ENCODE peak calls at places on chromosomes 4 and X, in seven cellular contexts. G is HFF-Myc, F is psoas muscle, B is tibial artery, Z is cardiac muscle cell, H is adrenal gland, O is brain microvascular endothelial cell. C is an unnamed sample.

GRCh38 chr4:52837716-52838558 is 24.2 kb upstream of the RASL11B start:
- DNase-seq in G (no peak), H (no peak), Z (peak), B (no peak), F (no peak), O (peak), C (peak)

GRCh38 chrX:44332437-44332836 is 11.0 kb downstream of the EFHC2 start:
- DNase-seq in F (no peak), G (no peak), B (no peak), Z (no peak), O (no peak), H (no peak), C (no peak)

GRCh38 chr4:144562019-144562740 is 83.8 kb upstream of the HHIP start:
- DNase-seq in O (no peak), B (no peak), Z (peak), G (no peak), F (no peak), H (no peak), C (peak)

GRCh38 chrX:154731203-154731602 is 19.7 kb downstream of the GAB3 start:
- DNase-seq in H (no peak), O (no peak), B (no peak), G (no peak), F (no peak), Z (no peak), C (no peak)

GRCh38 chr4:108097990-108098553 is 70.7 kb downstream of the LEF1 start:
- DNase-seq in G (no peak), H (no peak), F (no peak), O (no peak), B (no peak), Z (peak), C (no peak)

GRCh38 chr4:168651374-168651773 is 154.5 kb downstream of the PALLD start:
- DNase-seq in O (no peak), Z (no peak), F (no peak), H (no peak), G (no peak), B (no peak), C (no peak)

GRCh38 chr4:148211533-148211932 is 230.7 kb downstream of the NR3C2 start:
- DNase-seq in Z (peak), G (no peak), O (no peak), F (no peak), H (no peak), B (no peak), C (no peak)

GRCh38 chr4:22170353-22170752 is 221.8 kb upstream of the KCNIP4 start:
- DNase-seq in G (no peak), H (no peak), B (no peak), O (peak), Z (no peak), F (no peak), C (no peak)

GRCh38 chr4:64271601-64272081 is 137.6 kb downstream of the TECRL start:
- DNase-seq in H (no peak), F (peak), Z (peak), O (no peak), B (no peak), G (no peak), C (no peak)

GRCh38 chrX:104135677-104136076 is 21.1 kb downstream of the SLC25A53 start:
- DNase-seq in B (no peak), Z (no peak), H (no peak), O (no peak), G (no peak), F (no peak), C (no peak)

GRCh38 chr4:128847074-128847724 is 37.7 kb downstream of the JADE1 start:
- DNase-seq in H (no peak), B (no peak), Z (no peak), G (no peak), O (no peak), F (no peak), C (no peak)

GRCh38 chrX:46381630-46382029 is 163.6 kb downstream of the ZNF674 start:
- DNase-seq in G (no peak), H (peak), O (peak), B (no peak), F (no peak), Z (peak), C (peak)

GRCh38 chrX:116239944-116240391 is 69.4 kb downstream of the AGTR2 start:
- DNase-seq in F (no peak), B (no peak), H (no peak), Z (no peak), G (no peak), O (no peak), C (no peak)

GRCh38 chr4:56007154-56007553 is 58.4 kb downstream of the CEP135 start:
- DNase-seq in Z (no peak), O (no peak), B (no peak), F (no peak), G (no peak), H (no peak), C (no peak)

GRCh38 chr4:3405176-3405575 is 36.6 kb upstream of the HGFAC start:
- DNase-seq in O (no peak), B (peak), F (no peak), Z (no peak), H (no peak), G (no peak), C (no peak)

GRCh38 chr4:139256349-139256748 is 23.7 kb downstream of the MGARP start:
- DNase-seq in B (no peak), H (no peak), G (no peak), O (no peak), F (no peak), Z (no peak), C (no peak)

GRCh38 chrX:71563921-71564320 is 14.3 kb upstream of the GCNA start:
- DNase-seq in B (no peak), O (no peak), Z (no peak), F (no peak), G (no peak), H (no peak), C (peak)

GRCh38 chrX:38816158-38816557 is 14.9 kb downstream of the MID1IP1 start:
- DNase-seq in B (no peak), Z (no peak), H (no peak), O (no peak), G (no peak), F (no peak), C (no peak)

GRCh38 chr4:46329118-46329976 is 60.6 kb downstream of the GABRA2 start:
- DNase-seq in O (no peak), F (no peak), G (no peak), B (no peak), H (peak), Z (peak), C (peak)

GRCh38 chrX:13666836-13667235 is 13.9 kb downstream of the TCEANC start:
- DNase-seq in H (peak), B (no peak), O (no peak), G (no peak), Z (no peak), F (no peak), C (no peak)

GRCh38 chrX:46730765-46731164 is 28.2 kb downstream of the SLC9A7 start:
- DNase-seq in G (no peak), B (no peak), O (no peak), H (no peak), Z (no peak), F (no peak), C (no peak)

GRCh38 chr4:15002659-15003440 is 569 bp downstream of the CPEB2 start:
- DNase-seq in B (peak), G (no peak), F (peak), O (peak), Z (peak), H (peak), C (peak)
- H3K4me3 ChIP-seq in B (peak), G (peak), F (peak), O (peak), Z (peak), H (peak), C (peak)

DNA sequence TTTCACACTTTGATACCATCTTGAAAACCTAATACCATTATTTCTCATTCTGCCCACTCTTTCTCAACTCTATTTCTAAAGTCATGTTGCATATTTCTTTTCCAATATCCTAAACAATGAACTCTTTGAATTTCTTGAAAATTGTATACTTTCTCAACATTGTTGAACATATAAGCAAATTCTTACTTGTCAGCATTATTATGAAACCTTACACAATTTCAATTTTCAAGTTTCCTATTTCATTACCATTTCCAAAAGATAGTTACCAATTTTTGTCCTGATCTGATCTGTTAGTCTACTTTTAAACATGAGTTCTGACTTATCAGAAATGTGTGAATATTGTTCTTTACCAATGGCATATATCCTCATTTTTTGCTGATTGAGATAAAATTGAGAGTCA is 806.3 kb upstream of the IGFBP7 start:
- DNase-seq in G (no peak), H (no peak), B (no peak), Z (no peak), F (no peak), O (no peak), C (no peak)
- H3K4me3 ChIP-seq in G (no peak), H (no peak), B (no peak), Z (no peak), F (no peak), O (no peak), C (no peak)

GRCh38 chrX:73127700-73128241 is 48.5 kb upstream of the PABPC1L2A start:
- DNase-seq in B (no peak), G (no peak), Z (peak), F (no peak), O (no peak), H (no peak), C (no peak)
- H3K4me3 ChIP-seq in B (no peak), G (no peak), Z (peak), F (no peak), O (no peak), H (no peak), C (no peak)

DNA sequence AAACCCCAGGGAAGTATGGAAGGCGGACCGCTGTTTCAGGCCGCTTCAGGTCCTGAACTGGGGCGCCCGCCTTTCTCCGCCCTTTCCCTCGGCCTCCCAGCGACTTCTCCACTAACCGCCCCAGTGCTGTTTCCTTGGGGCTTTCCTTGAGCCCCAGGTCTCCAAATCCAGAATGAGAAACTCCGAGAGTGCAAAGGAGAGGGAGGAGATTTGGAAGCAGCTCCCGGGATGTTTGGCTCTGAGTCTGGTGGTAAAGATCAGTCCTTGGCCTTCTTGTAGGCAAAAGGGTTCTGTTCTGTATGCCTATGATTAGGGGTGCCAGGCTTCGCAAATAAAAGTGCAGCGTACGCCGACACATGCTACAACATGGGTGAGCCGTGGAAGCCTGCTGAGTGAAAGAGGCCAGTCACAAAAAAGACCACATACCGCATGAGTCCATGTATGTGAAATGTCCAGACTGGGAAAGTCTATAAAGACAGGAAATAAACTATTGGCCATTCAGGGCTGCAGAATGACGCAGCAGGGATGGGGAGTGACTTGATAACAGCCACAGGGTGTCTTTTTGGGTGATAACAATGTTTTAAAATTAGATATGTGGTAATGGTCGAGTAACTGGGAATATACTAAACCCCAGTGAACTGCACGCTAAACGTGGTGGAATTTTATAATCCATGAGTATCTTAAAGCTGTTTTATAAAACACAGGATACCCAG is 99.8 kb downstream of the TRAPPC11 start:
- DNase-seq in F (no peak), G (no peak), O (no peak), B (no peak), H (no peak), Z (no peak), C (no peak)
- H3K4me3 ChIP-seq in F (peak), G (no peak), O (no peak), B (no peak), H (no peak), Z (no peak), C (no peak)

GRCh38 chr4:103197765-103198110 is 405 bp downstream of the CENPE start:
- DNase-seq in B (no peak), O (no peak), G (no peak), H (no peak), F (no peak), Z (no peak), C (peak)

GRCh38 chr4:103199009-103199408 is 866 bp upstream of the CENPE start:
- DNase-seq in Z (no peak), O (no peak), B (no peak), G (no peak), H (no peak), F (no peak), C (no peak)

GRCh38 chr4:103201724-103202123 is 3.6 kb upstream of the CENPE start:
- DNase-seq in G (no peak), O (no peak), B (no peak), Z (no peak), F (no peak), H (no peak), C (no peak)

GRCh38 chr4:103201254-103201653 is 3.1 kb upstream of the CENPE start:
- DNase-seq in Z (no peak), G (no peak), F (no peak), O (no peak), B (no peak), H (no peak), C (no peak)

DNA sequence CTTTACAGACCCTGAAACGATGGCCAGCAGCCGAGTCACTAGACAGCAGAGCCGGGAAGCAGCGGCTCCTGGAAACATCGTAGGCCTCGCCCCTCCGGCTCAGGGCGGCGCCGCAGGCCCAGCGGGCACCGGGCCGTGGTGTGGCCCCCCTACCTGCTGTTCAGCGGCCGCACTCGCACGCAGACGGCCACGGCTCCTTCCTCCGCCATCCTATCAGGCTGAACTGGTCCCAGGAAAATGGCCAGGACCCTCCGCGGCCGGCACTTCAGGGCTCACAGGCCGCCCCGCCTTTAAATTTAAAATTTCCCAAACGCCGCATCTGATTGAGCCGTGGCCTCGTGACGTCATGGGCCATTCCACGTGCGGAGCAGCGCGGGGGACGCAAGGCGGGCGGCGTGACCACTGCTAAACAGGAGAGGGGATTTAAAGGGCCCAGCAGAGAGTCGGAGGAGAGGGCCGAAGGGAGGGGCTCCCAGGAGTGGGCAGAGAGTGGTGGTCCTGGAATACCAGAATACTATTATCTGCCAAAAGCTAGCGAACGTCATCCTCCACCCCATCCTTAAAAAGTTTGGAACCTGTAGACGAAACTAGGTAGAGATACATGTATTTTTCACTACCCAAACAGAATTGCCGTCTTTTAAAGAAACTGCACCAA is at the start of gene CENPE:
- DNase-seq in G (peak), H (peak), B (peak), F (peak), Z (peak), O (peak), C (peak)
- H3K4me3 ChIP-seq in G (peak), H (peak), B (peak), F (peak), Z (peak), O (peak), C (peak)

DNA sequence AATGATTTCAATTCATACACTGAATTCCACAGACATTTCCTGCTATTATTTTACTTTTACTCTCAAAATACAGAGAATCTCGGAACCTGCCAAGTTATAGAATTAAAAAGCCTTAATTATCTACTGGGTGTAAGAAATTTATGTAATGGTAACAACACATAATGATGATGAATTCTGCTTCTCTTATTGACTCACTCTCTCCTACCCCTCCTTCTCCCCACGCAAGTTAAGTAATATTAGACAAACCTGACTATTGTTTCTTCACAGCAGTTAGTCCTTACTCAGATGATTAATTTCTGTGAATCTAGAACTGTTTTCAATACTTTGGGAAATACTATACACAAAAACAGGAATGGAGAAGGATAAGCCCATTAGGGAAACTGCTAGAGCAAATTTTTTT is 762.0 kb downstream of the CCSER1 start:
- DNase-seq in Z (no peak), O (no peak), G (no peak), F (no peak), B (no peak), H (no peak), C (no peak)
- H3K4me3 ChIP-seq in Z (no peak), O (no peak), G (no peak), F (no peak), B (no peak), H (no peak), C (no peak)